ENCODE peak calls at places on chromosomes 16 and 17, in ten cellular contexts. C is cardiac muscle cell; Y is mesothelial cell of epicardium; H is stomach; T is fibroblast of lung; F is astrocyte of the spinal cord; B is T-cell; Q is AG04450; M is activated naive CD8-positive, alpha-beta T cell treated with anti-CD3 and anti-CD28 coated beads for 36 hours; N is NCI-H1930. I is an unnamed sample.

GRCh38 chr17:73650147-73650546 is 5.9 kb upstream of the SDK2 start:
- DNase-seq in F (no peak), Y (peak; percentile 35), N (no peak), Q (no peak), M (no peak), C (peak; percentile 10), T (peak; percentile 18), H (no peak), B (no peak), I (no peak)

GRCh38 chr17:38672788-38673713 is 1.7 kb downstream of the EPOP start:
- DNase-seq in F (no peak), H (no peak), M (peak; percentile 29), N (no peak), Q (no peak), B (no peak), T (no peak), Y (no peak), C (no peak), I (no peak)

GRCh38 chr17:29682054-29682453 is 59.3 kb upstream of the CORO6 start:
- DNase-seq in H (no peak), Q (no peak), Y (no peak), N (no peak), C (no peak), M (no peak), T (no peak), B (no peak), F (no peak), I (no peak)

GRCh38 chr16:52529226-52529625 is 17.7 kb downstream of the TOX3 start:
- DNase-seq in F (no peak), B (no peak), H (no peak), C (no peak), Q (no peak), T (no peak), N (no peak), M (no peak), Y (no peak), I (no peak)

GRCh38 chr17:82698974-82699442 is 510 bp upstream of the RAB40B start:
- DNase-seq in F (no peak), H (no peak), Q (no peak), M (no peak), C (no peak), Y (no peak), B (no peak), N (no peak), T (peak; percentile 8), I (no peak)

GRCh38 chr16:87762071-87762571 is 3.7 kb downstream of the KLHDC4 start:
- DNase-seq in F (no peak), T (no peak), Y (no peak), N (no peak), M (no peak), C (no peak), B (peak; percentile 20), Q (no peak), H (no peak), I (no peak)

GRCh38 chr16:81600275-81600674 is 155.7 kb downstream of the CMIP start:
- DNase-seq in M (no peak), B (no peak), F (peak; percentile 39), T (peak; percentile 29), C (peak; percentile 71), H (no peak), Q (no peak), N (no peak), Y (no peak), I (no peak)

GRCh38 chr17:50943575-50943933 is 77.4 kb upstream of the TOB1 start:
- DNase-seq in F (no peak), Q (no peak), Y (no peak), N (no peak), M (no peak), B (no peak), T (no peak), C (no peak), H (peak; percentile 58), I (no peak)

GRCh38 chr17:36931697-36932382 is 5.4 kb upstream of the LHX1 start:
- DNase-seq in M (no peak), H (no peak), T (peak; percentile 33), Y (no peak), N (no peak), F (no peak), B (peak; percentile 10), C (peak; percentile 40), Q (no peak), I (no peak)

GRCh38 chr16:8908779-8909468 is 26.8 kb downstream of the LITAFD start:
- DNase-seq in N (no peak), C (no peak), Q (no peak), H (no peak), F (no peak), T (no peak), Y (no peak), B (no peak), M (no peak), I (no peak)

GRCh38 chr17:39740357-39741111 is 2.8 kb downstream of the GRB7 start:
- DNase-seq in N (no peak), C (peak; percentile 63), F (peak; percentile 32), Y (peak; percentile 53), Q (no peak), T (peak; percentile 11), B (no peak), M (no peak), H (no peak), I (peak; percentile 88)

I was measured in iPS DF 19.7.